ENCODE peak calls at places on chromosomes 5 and 9, in nine cellular contexts. One of them, this sample, is unnamed.

GRCh38 chr9:121567142-121568100 is 67.8 kb upstream of the GGTA1 start:
- DNase-seq in bronchial epithelial cell: no peak
- DNase-seq in dermis microvascular lymphatic vessel endothelial cell: no peak
- DNase-seq in CD8-positive, alpha-beta T cell: no peak
- DNase-seq in epithelial cell of esophagus: no peak
- DNase-seq in HCEC 1CT: no peak
- DNase-seq in CD4-positive, alpha-beta memory T cell: no peak
- DNase-seq in NCI-H460: no peak
- DNase-seq in IMR-90: peak; percentile 28
- DNase-seq in this sample: peak; percentile 31

GRCh38 chr5:171397599-171397998 is 9.9 kb downstream of the NPM1 start:
- DNase-seq in bronchial epithelial cell: no peak
- DNase-seq in dermis microvascular lymphatic vessel endothelial cell: no peak
- DNase-seq in CD8-positive, alpha-beta T cell: no peak
- DNase-seq in epithelial cell of esophagus: no peak
- DNase-seq in HCEC 1CT: no peak
- DNase-seq in CD4-positive, alpha-beta memory T cell: no peak
- DNase-seq in NCI-H460: no peak
- DNase-seq in IMR-90: no peak
- DNase-seq in this sample: peak; percentile 40

GRCh38 chr9:35760651-35761050 is 6.6 kb upstream of the MSMP start:
- DNase-seq in bronchial epithelial cell: peak; percentile 36
- DNase-seq in dermis microvascular lymphatic vessel endothelial cell: no peak
- DNase-seq in CD8-positive, alpha-beta T cell: no peak
- DNase-seq in epithelial cell of esophagus: peak; percentile 29
- DNase-seq in HCEC 1CT: no peak
- DNase-seq in CD4-positive, alpha-beta memory T cell: no peak
- DNase-seq in NCI-H460: no peak
- DNase-seq in IMR-90: peak; percentile 41
- DNase-seq in this sample: peak; percentile 66

GRCh38 chr5:73380052-73380451 is 68.5 kb downstream of the FOXD1 start:
- DNase-seq in bronchial epithelial cell: no peak
- DNase-seq in dermis microvascular lymphatic vessel endothelial cell: no peak
- DNase-seq in CD8-positive, alpha-beta T cell: no peak
- DNase-seq in epithelial cell of esophagus: no peak
- DNase-seq in HCEC 1CT: no peak
- DNase-seq in CD4-positive, alpha-beta memory T cell: no peak
- DNase-seq in NCI-H460: no peak
- DNase-seq in IMR-90: no peak
- DNase-seq in this sample: no peak

GRCh38 chr5:93622240-93622885 is 39.3 kb downstream of the NR2F1 start:
- DNase-seq in bronchial epithelial cell: peak; percentile 28
- DNase-seq in dermis microvascular lymphatic vessel endothelial cell: peak; percentile 57
- DNase-seq in CD8-positive, alpha-beta T cell: peak; percentile 16
- DNase-seq in epithelial cell of esophagus: peak; percentile 19
- DNase-seq in HCEC 1CT: peak; percentile 55
- DNase-seq in CD4-positive, alpha-beta memory T cell: peak; percentile 83
- DNase-seq in NCI-H460: no peak
- DNase-seq in IMR-90: peak; percentile 77
- DNase-seq in this sample: no peak

GRCh38 chr9:118575341-118576070 is 793.7 kb downstream of the BRINP1 start:
- DNase-seq in bronchial epithelial cell: no peak
- DNase-seq in dermis microvascular lymphatic vessel endothelial cell: no peak
- DNase-seq in CD8-positive, alpha-beta T cell: no peak
- DNase-seq in epithelial cell of esophagus: no peak
- DNase-seq in HCEC 1CT: peak; percentile 67
- DNase-seq in CD4-positive, alpha-beta memory T cell: no peak
- DNase-seq in NCI-H460: no peak
- DNase-seq in IMR-90: no peak
- DNase-seq in this sample: peak; percentile 16

GRCh38 chr9:122226142-122226757 is 2.5 kb downstream of the LHX6 start:
- DNase-seq in bronchial epithelial cell: no peak
- DNase-seq in dermis microvascular lymphatic vessel endothelial cell: no peak
- DNase-seq in CD8-positive, alpha-beta T cell: no peak
- DNase-seq in epithelial cell of esophagus: no peak
- DNase-seq in HCEC 1CT: no peak
- DNase-seq in CD4-positive, alpha-beta memory T cell: no peak
- DNase-seq in NCI-H460: no peak
- DNase-seq in IMR-90: no peak
- DNase-seq in this sample: no peak

GRCh38 chr9:22537721-22538120 is 91.1 kb downstream of the DMRTA1 start:
- DNase-seq in bronchial epithelial cell: no peak
- DNase-seq in dermis microvascular lymphatic vessel endothelial cell: no peak
- DNase-seq in CD8-positive, alpha-beta T cell: no peak
- DNase-seq in epithelial cell of esophagus: no peak
- DNase-seq in HCEC 1CT: no peak
- DNase-seq in CD4-positive, alpha-beta memory T cell: no peak
- DNase-seq in NCI-H460: no peak
- DNase-seq in IMR-90: no peak
- DNase-seq in this sample: no peak

GRCh38 chr9:438961-439768 is 224.5 kb downstream of the DOCK8 start:
- DNase-seq in bronchial epithelial cell: peak; percentile 55
- DNase-seq in dermis microvascular lymphatic vessel endothelial cell: no peak
- DNase-seq in CD8-positive, alpha-beta T cell: no peak
- DNase-seq in epithelial cell of esophagus: peak; percentile 76
- DNase-seq in HCEC 1CT: no peak
- DNase-seq in CD4-positive, alpha-beta memory T cell: no peak
- DNase-seq in NCI-H460: no peak
- DNase-seq in IMR-90: no peak
- DNase-seq in this sample: peak; percentile 61

GRCh38 chr5:149337746-149338145 is 7.6 kb upstream of the GRPEL2 start:
- DNase-seq in bronchial epithelial cell: no peak
- DNase-seq in dermis microvascular lymphatic vessel endothelial cell: no peak
- DNase-seq in CD8-positive, alpha-beta T cell: no peak
- DNase-seq in epithelial cell of esophagus: no peak
- DNase-seq in HCEC 1CT: no peak
- DNase-seq in CD4-positive, alpha-beta memory T cell: no peak
- DNase-seq in NCI-H460: no peak
- DNase-seq in IMR-90: no peak
- DNase-seq in this sample: no peak

This sample was measured in fibroblast of the aortic adventitia.